ENCODE peak calls at places on chromosome 21, in five cellular contexts. B is IMR-90, R is neuronal stem cell, V is H1, L is trophoblast cell. K is an unnamed sample.

GRCh38 chr21:35738342-35738961 is 321.9 kb downstream of the SETD4 start:
- DNase-seq in L (no peak), R (no peak), V (no peak), B (peak; percentile 4), K (peak; percentile 82)

GRCh38 chr21:31647650-31648049 is 11.8 kb upstream of the SOD1 start:
- DNase-seq in L (no peak), V (no peak), R (no peak), B (no peak), K (no peak)

GRCh38 chr21:38984568-38984967 is 178.8 kb downstream of the ETS2 start:
- DNase-seq in R (no peak), L (no peak), V (no peak), B (no peak), K (no peak)

GRCh38 chr21:33236799-33237198 is 7.1 kb downstream of the IFNAR2 start:
- DNase-seq in B (no peak), R (no peak), L (no peak), V (no peak), K (no peak)

GRCh38 chr21:30408782-30409494 is 13.1 kb downstream of the KRTAP13-1 start:
- DNase-seq in R (peak; percentile 3), V (peak; percentile 95), L (peak; percentile 52), B (no peak), K (peak; percentile 0)

GRCh38 chr21:9735421-9735961 is 785.9 kb upstream of the TPTE start:
- DNase-seq in L (no peak), V (no peak), R (no peak), B (no peak), K (no peak)

GRCh38 chr21:21714396-21714795 is 716.2 kb downstream of the NCAM2 start:
- DNase-seq in R (no peak), B (peak; percentile 82), V (no peak), L (no peak), K (peak; percentile 69)

GRCh38 chr21:31354604-31355443 is 10.8 kb upstream of the TIAM1 start:
- DNase-seq in L (peak; percentile 91), V (no peak), R (no peak), B (peak; percentile 87), K (peak; percentile 36)

GRCh38 chr21:34890724-34891609 is 158.1 kb downstream of the RUNX1 start:
- DNase-seq in L (peak; percentile 73), B (peak; percentile 48), R (peak; percentile 42), V (no peak), K (peak; percentile 73)

GRCh38 chr21:34705032-34705431 is 36.2 kb downstream of the CLIC6 start:
- DNase-seq in R (no peak), B (no peak), L (no peak), V (no peak), K (no peak)

GRCh38 chr21:33198346-33199135 is 31.2 kb upstream of the IFNAR2 start:
- DNase-seq in L (peak; percentile 13), B (peak; percentile 63), R (no peak), V (no peak), K (no peak)

DNA sequence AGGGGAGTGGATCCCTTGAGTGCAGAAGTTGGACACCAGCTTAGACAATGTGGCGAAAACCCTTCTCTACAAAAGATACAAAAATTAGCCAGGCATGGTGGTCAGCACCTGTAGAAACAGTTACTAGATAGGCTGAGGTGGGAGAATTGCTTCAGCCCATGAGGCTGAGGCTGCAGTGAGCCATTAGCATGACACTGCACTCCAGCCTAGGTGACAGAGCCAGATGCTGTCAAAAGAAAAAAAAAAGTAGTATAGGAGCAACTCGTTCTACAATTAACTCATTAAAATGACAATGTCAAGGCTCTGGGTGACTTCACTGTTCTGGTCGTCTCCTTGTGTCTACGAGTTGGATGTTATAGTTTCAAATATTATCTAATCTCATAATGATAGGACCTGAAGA is 370.6 kb upstream of the NCAM2 start:
- DNase-seq in V (peak; percentile 7), L (no peak), R (no peak), B (no peak), K (no peak)
- H2AFZ ChIP-seq in V (no peak overlapping the region), L (no peak overlapping the region), R (peak overlapping the region; percentile 30), B (no peak overlapping the region), K (no peak overlapping the region)

GRCh38 chr21:26124421-26124833 is 46.1 kb downstream of the APP start:
- DNase-seq in V (no peak), L (peak; percentile 58), B (peak; percentile 67), R (no peak), K (peak; percentile 64)
- H3K4me3 ChIP-seq in V (no peak overlapping the region), L (no peak overlapping the region), B (no peak overlapping the region), R (no peak overlapping the region), K (no peak overlapping the region)

GRCh38 chr21:45363921-45364463 is 41.0 kb upstream of the COL18A1 start:
- DNase-seq in R (no peak), V (no peak), B (peak; percentile 99), L (peak; percentile 19), K (peak; percentile 100)
- H4K91ac ChIP-seq in R (no peak overlapping the region), V (peak overlapping the region; percentile 12), B (peak overlapping the region; percentile 98), L (peak overlapping the region; percentile 95), K (peak overlapping the region; percentile 100)

DNA sequence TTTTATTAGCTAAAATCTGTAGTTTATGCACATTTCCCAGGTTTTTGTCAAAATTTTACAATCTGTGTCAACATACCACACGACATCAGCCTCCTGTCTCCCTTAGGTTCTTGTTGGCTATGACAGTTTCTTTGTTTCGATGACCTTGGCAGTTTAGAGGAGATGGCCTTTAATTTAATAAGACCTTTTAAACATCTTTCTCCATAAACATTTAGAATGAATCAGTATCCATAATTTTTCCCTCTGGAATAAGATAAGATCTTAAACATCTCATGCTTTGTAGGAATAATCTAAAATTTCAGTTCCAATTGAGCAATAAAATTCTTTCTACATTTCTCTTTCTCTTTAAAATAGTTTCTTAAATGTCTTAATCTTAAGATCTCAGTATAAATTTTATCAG is 28.7 kb upstream of the DYRK1A start:
- DNase-seq in V (no peak), B (no peak), L (no peak), R (no peak), K (no peak)
- H2AFZ ChIP-seq in V (no peak overlapping the region), B (no peak overlapping the region), L (no peak overlapping the region), R (no peak overlapping the region), K (no peak overlapping the region)

GRCh38 chr21:27688773-27689172 is 721.9 kb upstream of the ADAMTS5 start:
- DNase-seq in R (no peak), L (no peak), B (no peak), V (no peak), K (no peak)
- H3K4me3 ChIP-seq in R (no peak overlapping the region), L (no peak overlapping the region), B (no peak overlapping the region), V (no peak overlapping the region), K (no peak overlapping the region)

DNA sequence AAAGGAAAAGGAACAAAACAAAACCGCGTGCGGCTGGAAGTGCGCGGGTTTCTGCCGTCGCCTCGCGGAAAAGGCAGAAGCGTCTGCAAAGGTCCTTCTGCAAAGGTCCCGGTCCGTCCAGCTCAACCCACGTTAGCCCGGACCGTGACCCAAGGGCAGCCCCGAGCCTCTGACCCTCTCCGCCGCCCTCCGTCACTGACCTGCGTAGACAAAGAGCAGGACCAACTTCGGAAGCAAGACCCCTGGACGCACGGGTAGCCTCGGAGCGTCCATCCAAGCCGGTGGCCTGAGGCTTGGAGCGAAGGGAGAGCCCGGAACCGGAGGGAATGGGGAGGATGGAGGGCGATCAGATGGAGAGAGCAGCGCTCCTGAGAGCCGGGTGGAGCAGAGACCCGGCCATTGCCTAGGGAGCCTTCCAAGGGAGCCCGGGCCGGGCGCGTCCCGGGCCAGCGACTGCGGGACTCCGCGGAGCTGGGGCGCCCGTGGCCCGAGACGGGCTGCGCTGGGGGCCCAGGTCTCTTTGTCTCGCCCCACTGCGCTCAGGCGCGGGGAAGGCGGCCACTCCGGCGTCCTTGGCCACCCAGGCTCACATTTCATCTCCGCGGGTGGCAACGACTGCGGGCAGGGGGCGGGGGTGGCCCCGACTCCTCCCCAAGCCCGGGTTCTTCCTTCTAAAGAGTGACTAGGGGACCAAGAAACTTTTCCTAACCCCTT is at the start of gene CYYR1:
- DNase-seq in R (peak; percentile 63), L (no peak), B (no peak), V (peak; percentile 13), K (peak; percentile 28)
- H4K91ac ChIP-seq in R (peak within 1 kb of the TSS; percentile 76), L (peak within 1 kb of the TSS; percentile 75), B (no peak within 1 kb of the TSS), V (peak within 1 kb of the TSS; percentile 91), K (peak within 1 kb of the TSS; percentile 43)